ENCODE peak calls at places on chromosome 5, in four cellular contexts. Y, E, N and M are unnamed samples.

GRCh38 chr5:150355791-150356190 is 1.7 kb upstream of the TCOF1 start:
- DNase-seq in Y (no peak), E (no peak), N (no peak), M (no peak)

GRCh38 chr5:135551593-135552447 is 16.1 kb upstream of the NEUROG1 start:
- DNase-seq in Y (peak), E (peak), N (peak), M (no peak)

GRCh38 chr5:33824516-33825195 is 67.1 kb downstream of the ADAMTS12 start:
- DNase-seq in Y (no peak), E (no peak), N (no peak), M (no peak)

GRCh38 chr5:1322036-1322903 is 22.6 kb downstream of the CLPTM1L start:
- DNase-seq in Y (no peak), E (peak), N (no peak), M (no peak)

GRCh38 chr5:180670586-180671359 is 21.4 kb upstream of the FLT4 start:
- DNase-seq in Y (peak), E (no peak), N (peak), M (no peak)

GRCh38 chr5:67053229-67053628 is 143.4 kb downstream of the CD180 start:
- DNase-seq in Y (no peak), E (no peak), N (no peak), M (no peak)

GRCh38 chr5:3352711-3353110 is 242.9 kb upstream of the IRX1 start:
- DNase-seq in Y (no peak), E (no peak), N (no peak), M (no peak)

GRCh38 chr5:14464661-14465060 is 116.9 kb upstream of the OTULINL start:
- DNase-seq in Y (no peak), E (no peak), N (no peak), M (no peak)

GRCh38 chr5:174347183-174347582 is 301.7 kb downstream of the NSG2 start:
- DNase-seq in Y (no peak), E (no peak), N (no peak), M (no peak)

GRCh38 chr5:60977956-60978737 is 33.1 kb downstream of the NDUFAF2 start:
- DNase-seq in Y (no peak), E (no peak), N (no peak), M (no peak)

GRCh38 chr5:121949885-121950284 is 11.9 kb upstream of the SRFBP1 start:
- DNase-seq in Y (no peak), E (no peak), N (no peak), M (no peak)

GRCh38 chr5:94508421-94509148 is 109.8 kb downstream of the KIAA0825 start:
- DNase-seq in Y (no peak), E (no peak), N (no peak), M (no peak)

GRCh38 chr5:28580616-28581015 is 1542.2 kb upstream of the CDH9 start:
- DNase-seq in Y (no peak), E (no peak), N (no peak), M (no peak)